ENCODE peak calls at places on chromosomes 5 and 9, in nine cellular contexts. U is NAMALWA; K is NCI-H446; Q is C1 segment of cervical spinal cord; Y is prostate gland; D is CD4-positive, CD25-positive, alpha-beta regulatory T cell; I is fibroblast of mammary gland; N is head of caudate nucleus; E is AG09309. M is an unnamed sample.

GRCh38 chr5:36392818-36393217 is 91.1 kb upstream of the RANBP3L start:
- DNase-seq in U (no peak), K (no peak), Q (no peak), Y (no peak), D (no peak), I (peak), N (no peak), E (peak), M (no peak)

GRCh38 chr5:9549941-9550340 is 4.1 kb upstream of the SEMA5A start:
- DNase-seq in U (no peak), K (no peak), Q (no peak), Y (no peak), D (no peak), I (peak), N (no peak), E (no peak), M (no peak)

GRCh38 chr5:543755-544674 is 19.8 kb upstream of the SLC9A3 start:
- DNase-seq in U (peak), K (no peak), Q (peak), Y (no peak), D (peak), I (no peak), N (no peak), E (no peak), M (peak)

GRCh38 chr9:109411818-109412352 is 86.2 kb downstream of the PTPN3 start:
- DNase-seq in U (peak), K (no peak), Q (no peak), Y (no peak), D (peak), I (peak), N (no peak), E (peak), M (no peak)

GRCh38 chr5:30040483-30041116 is 1152.9 kb upstream of the CDH6 start:
- DNase-seq in U (peak), K (peak), Q (peak), Y (no peak), D (no peak), I (peak), N (peak), E (no peak), M (peak)

GRCh38 chr5:93072831-93073459 is 508.1 kb downstream of the NR2F1-AS1 start:
- DNase-seq in U (no peak), K (no peak), Q (no peak), Y (no peak), D (no peak), I (peak), N (no peak), E (no peak), M (no peak)

GRCh38 chr9:99820330-99821186 is 1.1 kb upstream of the NR4A3 start:
- DNase-seq in U (peak), K (peak), Q (peak), Y (peak), D (peak), I (peak), N (peak), E (peak), M (peak)

GRCh38 chr5:147763791-147764525 is 18.6 kb downstream of the JAKMIP2 start:
- DNase-seq in U (no peak), K (no peak), Q (no peak), Y (no peak), D (no peak), I (peak), N (no peak), E (peak), M (no peak)

GRCh38 chr5:143536364-143536763 is 132.9 kb upstream of the NR3C1 start:
- DNase-seq in U (no peak), K (no peak), Q (no peak), Y (no peak), D (no peak), I (peak), N (no peak), E (peak), M (no peak)

GRCh38 chr9:78026416-78026815 is 5.2 kb downstream of the GNAQ start:
- DNase-seq in U (no peak), K (no peak), Q (no peak), Y (no peak), D (no peak), I (peak), N (no peak), E (no peak), M (no peak)

GRCh38 chr5:111131356-111131755 is 39.2 kb downstream of the WDR36 start:
- DNase-seq in U (no peak), K (no peak), Q (no peak), Y (no peak), D (no peak), I (no peak), N (no peak), E (no peak), M (no peak)